ENCODE peak calls at places on chromosomes 6 and 20, in ten cellular contexts. V, X, P, T, F, C, M, Q, N and U are unnamed samples.

GRCh38 chr20:9072741-9073310 is 3.9 kb downstream of the PLCB4 start:
- DNase-seq in P (no peak), Q (no peak), N (no peak), T (no peak), M (no peak), C (no peak), F (no peak), X (no peak), V (peak; percentile 24), U (no peak)

GRCh38 chr20:50987493-50988210 is 29.0 kb downstream of the MOCS3 start:
- DNase-seq in Q (peak; percentile 81), V (peak; percentile 73), C (peak; percentile 99), N (peak; percentile 65), T (peak; percentile 89), X (peak; percentile 72), F (peak; percentile 90), P (peak; percentile 88), M (peak; percentile 89), U (peak; percentile 72)

GRCh38 chr20:6707231-6707870 is 60.1 kb upstream of the BMP2 start:
- DNase-seq in V (no peak), M (peak; percentile 13), T (no peak), N (peak; percentile 32), Q (no peak), C (peak; percentile 28), X (no peak), P (no peak), F (no peak), U (no peak)

GRCh38 chr20:48295445-48295903 is 510.2 kb upstream of the SULF2 start:
- DNase-seq in N (peak; percentile 98), M (peak; percentile 91), X (no peak), F (peak; percentile 94), C (peak; percentile 98), Q (peak; percentile 77), V (peak; percentile 95), P (peak; percentile 80), T (peak; percentile 87), U (no peak)

GRCh38 chr20:18749528-18749927 is 64.1 kb upstream of the SCP2D1 start:
- DNase-seq in M (no peak), P (no peak), X (no peak), V (no peak), C (no peak), T (no peak), N (no peak), Q (no peak), F (no peak), U (no peak)

GRCh38 chr6:143140767-143141166 is 80.1 kb downstream of the AIG1 start:
- DNase-seq in P (no peak), M (peak; percentile 18), F (no peak), X (no peak), Q (no peak), T (no peak), C (no peak), N (no peak), V (no peak), U (no peak)

GRCh38 chr20:48754269-48754668 is 73.5 kb downstream of the PREX1 start:
- DNase-seq in V (no peak), C (no peak), Q (no peak), F (no peak), X (no peak), P (no peak), M (no peak), N (no peak), T (no peak), U (no peak)

GRCh38 chr20:31764641-31765305 is 25.7 kb downstream of the TPX2 start:
- DNase-seq in F (peak; percentile 70), P (no peak), T (no peak), N (peak; percentile 75), V (no peak), X (no peak), M (peak; percentile 50), C (no peak), Q (no peak), U (no peak)

GRCh38 chr20:52809003-52809402 is 163.2 kb upstream of the TSHZ2 start:
- DNase-seq in N (no peak), X (no peak), T (no peak), P (no peak), C (no peak), F (no peak), M (no peak), V (no peak), Q (peak; percentile 26), U (no peak)

GRCh38 chr6:14165091-14165490 is 47.5 kb downstream of the CD83 start:
- DNase-seq in P (no peak), N (peak; percentile 89), Q (no peak), C (peak; percentile 88), V (no peak), M (peak; percentile 93), X (no peak), F (peak; percentile 71), T (peak; percentile 68), U (no peak)

GRCh38 chr6:134452901-134453300 is 135.0 kb upstream of the SGK1 start:
- DNase-seq in P (no peak), F (no peak), T (no peak), N (no peak), Q (no peak), M (peak; percentile 37), X (no peak), V (no peak), C (no peak), U (no peak)

GRCh38 chr6:166007349-166008263 is 160.0 kb downstream of the TBXT start:
- DNase-seq in F (peak; percentile 88), M (peak; percentile 78), C (no peak), V (no peak), P (no peak), X (no peak), T (peak; percentile 87), Q (no peak), N (peak; percentile 80), U (no peak)

GRCh38 chr6:137758661-137759060 is 108.4 kb upstream of the TNFAIP3 start:
- DNase-seq in F (no peak), P (no peak), V (no peak), T (no peak), Q (no peak), C (no peak), N (no peak), X (no peak), M (no peak), U (no peak)

GRCh38 chr6:162706236-162706635 is 21.3 kb downstream of the PRKN start:
- DNase-seq in T (peak; percentile 57), X (no peak), M (peak; percentile 12), F (no peak), N (no peak), P (no peak), Q (no peak), V (no peak), C (no peak), U (no peak)

GRCh38 chr6:78489874-78490273 is 377.5 kb upstream of the IRAK1BP1 start:
- DNase-seq in C (no peak), T (no peak), P (no peak), N (peak; percentile 42), X (no peak), M (no peak), Q (no peak), F (peak; percentile 74), V (peak; percentile 95), U (no peak)

GRCh38 chr6:16712931-16713484 is 48.3 kb downstream of the ATXN1 start:
- DNase-seq in F (peak; percentile 95), V (peak; percentile 94), M (peak; percentile 95), P (no peak), X (no peak), N (peak; percentile 94), C (peak; percentile 92), Q (no peak), T (peak; percentile 91), U (no peak)

GRCh38 chr20:4683261-4683660 is 38.4 kb upstream of the PRND start:
- DNase-seq in Q (no peak), C (no peak), N (no peak), X (no peak), P (no peak), F (no peak), V (no peak), M (no peak), T (no peak), U (no peak)

GRCh38 chr20:45843506-45843905 is 9.9 kb downstream of the SNX21 start:
- DNase-seq in P (no peak), C (no peak), X (no peak), T (no peak), Q (no peak), N (no peak), F (no peak), V (no peak), M (no peak), U (no peak)

GRCh38 chr20:45841407-45842129 is 8.0 kb downstream of the SNX21 start:
- DNase-seq in Q (no peak), F (no peak), X (no peak), P (no peak), T (no peak), M (no peak), V (no peak), C (no peak), N (no peak), U (no peak)

GRCh38 chr20:45845452-45845851 is 11.7 kb downstream of the ACOT8 start:
- DNase-seq in F (no peak), X (no peak), V (no peak), N (no peak), P (no peak), Q (no peak), T (no peak), M (no peak), C (no peak), U (no peak)

GRCh38 chr20:45840700-45841198 is 7.2 kb downstream of the SNX21 start:
- DNase-seq in M (no peak), N (no peak), V (no peak), P (no peak), Q (no peak), T (no peak), C (no peak), F (no peak), X (no peak), U (no peak)

GRCh38 chr20:45842169-45842812 is 8.7 kb downstream of the SNX21 start:
- DNase-seq in V (peak; percentile 43), X (no peak), C (no peak), N (no peak), F (peak; percentile 59), T (peak; percentile 69), Q (no peak), M (peak; percentile 71), P (no peak), U (no peak)
- H2AFZ ChIP-seq in V (no peak overlapping the region), X (no peak overlapping the region), C (no peak overlapping the region), N (no peak overlapping the region), F (no peak overlapping the region), T (no peak overlapping the region), Q (no peak overlapping the region), M (no peak overlapping the region), P (no peak overlapping the region), U (no peak overlapping the region)

GRCh38 chr6:17928514-17929430 is 58.7 kb downstream of the KIF13A start:
- DNase-seq in C (peak; percentile 17), N (peak; percentile 74), M (peak; percentile 79), Q (no peak), T (peak; percentile 59), F (peak; percentile 76), P (no peak), X (no peak), V (peak; percentile 73), U (no peak)
- H3K4me1 ChIP-seq in C (peaks cover 6% of the 10 kb centered on the region), N (peaks cover 51% of the 10 kb centered on the region), M (peaks cover 74% of the 10 kb centered on the region), Q (peaks cover 9% of the 10 kb centered on the region), T (peaks cover 45% of the 10 kb centered on the region), F (peaks cover 25% of the 10 kb centered on the region), P (peaks cover 4% of the 10 kb centered on the region), X (no peaks in the 10 kb centered on the region), V (peaks cover 55% of the 10 kb centered on the region), U (no peaks in the 10 kb centered on the region)

GRCh38 chr6:29999426-29999825 is 57.1 kb downstream of the HLA-A start:
- DNase-seq in T (no peak), Q (no peak), X (no peak), P (no peak), V (no peak), C (no peak), M (no peak), F (no peak), N (no peak), U (no peak)
- H2AFZ ChIP-seq in T (no peak overlapping the region), Q (no peak overlapping the region), X (no peak overlapping the region), P (no peak overlapping the region), V (no peak overlapping the region), C (no peak overlapping the region), M (no peak overlapping the region), F (no peak overlapping the region), N (no peak overlapping the region), U (no peak overlapping the region)

GRCh38 chr20:10924628-10925266 is 250.9 kb upstream of the JAG1 start:
- DNase-seq in F (peak; percentile 89), M (peak; percentile 86), P (no peak), Q (no peak), X (no peak), T (peak; percentile 92), C (peak; percentile 84), V (no peak), N (peak; percentile 86), U (no peak)
- H3K4me1 ChIP-seq in F (peaks cover 32% of the 10 kb centered on the region), M (peaks cover 53% of the 10 kb centered on the region), P (no peaks in the 10 kb centered on the region), Q (no peaks in the 10 kb centered on the region), X (no peaks in the 10 kb centered on the region), T (peaks cover 28% of the 10 kb centered on the region), C (peaks cover 55% of the 10 kb centered on the region), V (peaks cover 39% of the 10 kb centered on the region), N (peaks cover 24% of the 10 kb centered on the region), U (no peaks in the 10 kb centered on the region)